ENCODE peak calls at places on chromosome 2, in six cellular contexts. U is T-helper 2 cell; Z is naive thymus-derived CD8-positive, alpha-beta T cell; X is cerebellar nuclear complex; D is mucosa of descending colon; B is adrenal gland. W is an unnamed sample.
A peak's percentile ranks its signal among the peaks of the same experiment; 100 is the strongest.

GRCh38 chr2:38362223-38362622 is 14.8 kb downstream of the ATL2 start:
- DNase-seq in B (no peak), D (no peak), X (no peak), Z (no peak), U (no peak), W (no peak)

GRCh38 chr2:98086491-98087446 is at the start of gene VWA3B:
- DNase-seq in D (peak; percentile 90), U (peak; percentile 22), X (no peak), Z (no peak), B (peak; percentile 63), W (peak; percentile 75)

GRCh38 chr2:195660265-195660890 is 3.4 kb downstream of the SLC39A10 start:
- DNase-seq in Z (peak; percentile 61), X (no peak), D (peak; percentile 98), B (peak; percentile 83), U (peak; percentile 79), W (peak; percentile 31)

GRCh38 chr2:240788482-240788881 is 31.5 kb downstream of the KIF1A start:
- DNase-seq in X (no peak), B (no peak), U (no peak), D (no peak), Z (no peak), W (no peak)

GRCh38 chr2:10787176-10787968 is 25.2 kb downstream of the PDIA6 start:
- DNase-seq in D (peak; percentile 50), U (peak; percentile 24), Z (no peak), B (peak; percentile 36), X (no peak), W (no peak)

GRCh38 chr2:75500633-75501032 is 60.1 kb downstream of the EVA1A start:
- DNase-seq in Z (no peak), X (no peak), B (no peak), U (no peak), D (no peak), W (no peak)

GRCh38 chr2:158486970-158487325 is 30.2 kb downstream of the PKP4 start:
- DNase-seq in X (no peak), U (no peak), Z (no peak), D (no peak), B (no peak), W (no peak)

GRCh38 chr2:61380120-61380881 is 90.6 kb downstream of the USP34 start:
- DNase-seq in Z (no peak), U (no peak), D (no peak), X (no peak), B (no peak), W (no peak)

GRCh38 chr2:122707224-122707824 is 951.9 kb downstream of the TSN start:
- DNase-seq in D (no peak), U (peak; percentile 3), X (no peak), B (no peak), Z (no peak), W (no peak)

GRCh38 chr2:200385063-200385635 is 78.7 kb downstream of the SPATS2L start:
- DNase-seq in U (no peak), X (no peak), D (no peak), Z (no peak), B (no peak), W (no peak)

GRCh38 chr2:25174192-25174861 is 5.9 kb upstream of the POMC start:
- DNase-seq in X (no peak), B (no peak), U (no peak), D (no peak), Z (no peak), W (no peak)

GRCh38 chr2:64766841-64767669 is 113.3 kb upstream of the SERTAD2 start:
- DNase-seq in X (no peak), D (no peak), U (peak; percentile 82), B (no peak), Z (no peak), W (no peak)

GRCh38 chr2:84493494-84493893 is 22.8 kb upstream of the DNAH6 start:
- DNase-seq in U (no peak), D (no peak), Z (no peak), X (no peak), B (no peak), W (no peak)

W was measured in stimulated activated naive B cell treated with anti-CD40 and anti-IgM and Interleukin-4, amounts not matched to agents 10 μg/mL and 1 μg/mL and 100 μg/mL, for 72 hours.